ENCODE peak calls at places on chromosomes 1 and 21, in six cellular contexts. A is psoas muscle, G is gastrocnemius medialis, F is left lung, J is sigmoid colon, T is tibial nerve. S is an unnamed sample. For H3K4me1, the result is how much of the 10 kb centered on the place peaks cover.

GRCh38 chr1:83849191-83850061 is 149.5 kb downstream of the TTLL7 start:
- DNase-seq in J (no peak), G (no peak), A (no peak), T (no peak), F (no peak), S (no peak)

GRCh38 chr21:36008505-36008904 is 51.8 kb downstream of the SETD4 start:
- DNase-seq in J (peak), A (no peak), G (no peak), T (no peak), F (no peak), S (no peak)

GRCh38 chr1:56469640-56470371 is 109.6 kb downstream of the PLPP3 start:
- DNase-seq in G (no peak), T (no peak), J (no peak), A (no peak), F (no peak), S (no peak)

GRCh38 chr1:5485968-5486665 is 506.1 kb downstream of the NPHP4 start:
- DNase-seq in G (no peak), J (no peak), T (no peak), A (no peak), F (no peak), S (no peak)

GRCh38 chr1:212608956-212609700 is 567 bp downstream of the ATF3 start:
- DNase-seq in A (peak), T (peak), J (peak), G (peak), F (peak), S (no peak)

GRCh38 chr1:175742790-175743459 is 470 bp downstream of the TNR start:
- DNase-seq in J (no peak), A (no peak), F (no peak), G (no peak), T (no peak), S (no peak)

GRCh38 chr1:46585312-46585711 is 18.8 kb downstream of the MKNK1 start:
- DNase-seq in F (no peak), T (no peak), J (no peak), A (no peak), G (no peak), S (no peak)

GRCh38 chr1:225458222-225458631 is 30.4 kb upstream of the LBR start:
- DNase-seq in G (no peak), F (no peak), J (peak), T (no peak), A (no peak), S (no peak)

GRCh38 chr1:7093297-7093696 is 308.0 kb downstream of the CAMTA1 start:
- DNase-seq in T (no peak), A (no peak), J (no peak), G (no peak), F (no peak), S (no peak)

GRCh38 chr1:29171089-29171488 is 10.6 kb downstream of the SRSF4 start:
- DNase-seq in J (no peak), F (no peak), G (no peak), T (no peak), A (no peak), S (no peak)
- H3K4me1 ChIP-seq in J (under half), F (half or more), G (half or more), T (half or more), A (under half), S (under half)

GRCh38 chr1:66764994-66765578 is 12.8 kb downstream of the DYNLT5 start:
- DNase-seq in J (no peak), G (no peak), A (no peak), F (no peak), T (peak), S (no peak)
- TF ChIP-seq CTCF in J (peak), G (peak), A (peak), F (peak), T (peak), S (peak)

GRCh38 chr1:170698711-170699275 is 34.9 kb downstream of the PRRX1 start:
- DNase-seq in T (no peak), J (no peak), A (no peak), F (no peak), G (no peak), S (no peak)

GRCh38 chr1:170697338-170697715 is 33.4 kb downstream of the PRRX1 start:
- DNase-seq in J (no peak), A (no peak), G (no peak), T (no peak), F (no peak), S (no peak)

GRCh38 chr1:170695955-170696590 is 32.1 kb downstream of the PRRX1 start:
- DNase-seq in F (no peak), T (no peak), A (no peak), J (no peak), G (no peak), S (no peak)

GRCh38 chr1:170698301-170698700 is 34.4 kb downstream of the PRRX1 start:
- DNase-seq in A (no peak), J (no peak), F (no peak), G (no peak), T (no peak), S (no peak)

DNA sequence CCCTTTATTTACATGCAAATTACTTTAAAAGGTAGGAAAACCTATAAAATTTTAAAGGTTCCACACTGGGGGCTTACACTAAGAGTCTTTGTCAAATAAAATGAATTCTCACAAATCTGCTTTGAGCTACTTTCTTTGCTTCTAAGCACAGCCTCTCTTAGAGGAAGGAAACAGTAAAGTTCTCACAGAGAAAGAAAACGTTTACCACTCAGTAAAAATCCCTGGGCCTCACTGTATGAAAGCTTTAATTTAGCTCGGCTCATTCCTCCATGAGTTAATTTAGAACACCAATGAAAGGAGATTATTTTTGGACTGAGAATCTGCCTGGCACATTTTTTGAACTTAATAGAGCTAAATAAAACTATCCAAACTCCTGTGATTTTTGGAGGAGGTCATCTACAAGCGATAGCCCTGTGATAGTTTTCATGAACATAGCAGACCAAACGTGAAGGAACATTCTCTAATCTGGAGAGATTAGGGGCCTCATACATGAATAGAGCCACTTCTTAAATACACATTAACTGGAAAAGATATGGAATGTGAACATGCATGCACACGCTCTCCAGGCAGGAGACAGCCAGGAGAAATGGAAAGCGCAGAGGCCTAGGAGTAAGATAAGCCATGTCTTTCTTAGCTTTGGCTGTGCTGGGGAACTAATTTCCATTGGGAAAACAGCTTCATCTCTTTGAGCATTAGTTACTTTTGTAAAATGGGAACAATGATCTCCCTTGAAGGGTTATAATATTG is 32.8 kb downstream of the PRRX1 start:
- DNase-seq in J (no peak), F (no peak), T (no peak), G (no peak), A (no peak), S (no peak)
- H3K27ac ChIP-seq in J (no peak), F (no peak), T (no peak), G (peak), A (peak), S (peak)

GRCh38 chr21:34615487-34615814 is 538 bp upstream of the RCAN1 start:
- DNase-seq in G (no peak), J (no peak), F (no peak), A (no peak), T (no peak), S (no peak)
- H3K4me1 ChIP-seq in G (under half), J (under half), F (under half), A (under half), T (under half), S (under half)

GRCh38 chr1:192808588-192809285 is at the start of gene RGS2:
- DNase-seq in F (peak), J (peak), A (peak), G (peak), T (peak), S (peak)

GRCh38 chr1:192805832-192806323 is 3.0 kb upstream of the RGS2 start:
- DNase-seq in T (peak), J (no peak), F (no peak), A (no peak), G (no peak), S (no peak)

GRCh38 chr1:192809286-192810252 is 730 bp downstream of the RGS2 start:
- DNase-seq in T (peak), F (peak), A (peak), J (peak), G (no peak), S (peak)

GRCh38 chr1:192807968-192808587 is 761 bp upstream of the RGS2 start:
- DNase-seq in J (no peak), T (no peak), G (no peak), A (no peak), F (no peak), S (peak)

DNA sequence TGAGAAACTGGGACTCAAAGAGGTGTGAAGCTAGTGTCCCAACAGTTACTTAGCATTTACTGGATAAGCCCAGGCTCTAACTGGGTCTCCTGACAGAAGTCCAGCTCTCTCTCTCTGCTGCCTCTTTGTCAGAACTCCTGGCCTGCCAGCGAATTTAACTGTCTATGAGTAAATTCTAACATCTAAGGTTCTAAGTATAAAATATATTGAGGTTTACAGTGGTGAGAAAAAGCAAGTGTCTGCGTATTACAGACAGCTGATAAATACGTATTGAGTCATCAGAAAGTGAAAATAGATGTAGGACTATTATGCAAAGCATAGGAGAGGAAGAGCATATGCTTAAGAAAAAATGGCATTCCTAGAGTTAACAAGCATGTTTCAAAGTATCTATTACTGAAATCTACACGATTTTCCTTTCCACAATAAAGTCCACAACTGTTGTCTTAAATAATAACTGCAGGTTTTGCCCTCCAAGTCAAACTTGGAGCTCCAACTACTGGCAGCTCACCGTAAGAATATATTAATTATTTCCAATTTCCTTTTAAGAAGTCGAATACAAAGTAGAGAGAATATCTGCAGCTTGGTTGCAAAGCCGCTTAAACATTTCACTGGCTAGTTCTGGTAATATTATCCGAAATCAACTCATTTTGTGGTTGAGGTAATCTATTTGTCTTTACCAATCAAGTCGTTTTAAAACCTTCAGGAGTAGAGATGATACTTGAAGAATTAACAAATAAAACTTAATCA is 1.4 kb upstream of the RGS2 start:
- DNase-seq in J (no peak), A (no peak), G (no peak), T (no peak), F (no peak), S (no peak)
- TF ChIP-seq CTCF in J (peak), A (no peak), G (no peak), T (peak), F (no peak), S (peak)

GRCh38 chr1:222843434-222844107 is 28.7 kb downstream of the DISP1 start:
- DNase-seq in F (no peak), G (no peak), J (no peak), A (no peak), T (no peak), S (no peak)

GRCh38 chr1:222845763-222846162 is 30.9 kb downstream of the DISP1 start:
- DNase-seq in G (no peak), A (no peak), J (no peak), T (no peak), F (no peak), S (no peak)

GRCh38 chr1:222844108-222844779 is 29.4 kb downstream of the DISP1 start:
- DNase-seq in J (no peak), G (no peak), F (no peak), T (no peak), A (no peak), S (no peak)
- H3K27ac ChIP-seq in J (no peak), G (no peak), F (no peak), T (no peak), A (no peak), S (no peak)

GRCh38 chr1:230108580-230108979 is 41.5 kb downstream of the GALNT2 start:
- DNase-seq in A (no peak), T (no peak), J (peak), F (no peak), G (no peak), S (no peak)
- H3K4me1 ChIP-seq in A (half or more), T (half or more), J (half or more), F (half or more), G (under half), S (under half)

DNA sequence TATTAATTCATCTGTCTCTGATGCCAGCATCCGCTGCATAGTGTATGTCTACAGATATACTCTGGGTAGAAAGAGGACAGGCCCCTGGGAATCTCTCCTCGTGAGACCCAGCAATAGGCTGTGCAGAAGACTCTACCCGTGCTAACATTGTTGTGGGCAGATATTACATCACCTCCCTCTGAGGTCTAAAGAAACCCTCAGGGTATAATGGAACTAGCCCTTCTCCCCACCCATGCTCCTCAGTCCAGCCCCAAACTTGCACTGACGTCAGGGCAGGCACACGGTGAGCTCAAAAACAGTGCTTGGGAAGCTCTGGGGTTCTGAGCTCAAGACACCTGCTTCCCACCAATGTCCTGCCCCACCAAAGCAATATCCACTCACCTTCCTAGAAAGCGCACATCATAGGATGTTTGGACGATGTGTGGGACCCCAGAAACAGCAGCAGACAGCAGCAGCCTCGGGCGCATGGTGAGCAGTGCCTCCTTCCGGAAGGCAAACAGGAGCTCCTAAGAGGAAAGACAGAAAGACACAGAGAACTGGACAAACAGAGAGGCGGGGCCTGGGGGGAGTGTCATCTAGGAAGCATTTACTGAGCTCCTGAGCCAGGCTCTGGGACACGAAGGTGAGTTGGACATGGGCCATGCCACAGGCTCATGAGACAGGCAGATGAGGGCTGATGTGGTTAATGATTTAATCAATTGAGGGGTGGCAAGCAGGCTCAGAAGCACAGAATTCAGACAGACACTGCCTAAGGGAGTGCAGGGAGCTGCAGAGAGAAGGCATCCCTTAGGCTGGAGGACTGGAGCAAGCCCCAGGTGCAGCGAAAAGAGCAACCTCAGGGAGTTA is 4.8 kb downstream of the OVGP1 start:
- DNase-seq in T (no peak), A (no peak), G (no peak), F (peak), J (no peak), S (no peak)
- TF ChIP-seq CTCF in T (no peak), A (no peak), G (no peak), F (no peak), J (no peak), S (no peak)

GRCh38 chr1:26744075-26744958 is 43.4 kb upstream of the PIGV start:
- DNase-seq in G (peak), A (peak), T (peak), J (peak), F (peak), S (peak)
- H3K27ac ChIP-seq in G (peak), A (peak), T (peak), J (peak), F (peak), S (peak)

GRCh38 chr1:100361249-100362089 is 9.2 kb downstream of the CDC14A start:
- DNase-seq in F (no peak), A (no peak), G (no peak), J (no peak), T (no peak), S (no peak)

GRCh38 chr1:100358210-100358609 is 5.9 kb downstream of the CDC14A start:
- DNase-seq in T (no peak), J (no peak), A (no peak), F (no peak), G (no peak), S (no peak)

GRCh38 chr1:100359139-100359538 is 6.8 kb downstream of the CDC14A start:
- DNase-seq in J (no peak), F (no peak), G (no peak), A (no peak), T (no peak), S (no peak)

GRCh38 chr1:100362821-100363466 is 10.6 kb downstream of the CDC14A start:
- DNase-seq in F (no peak), G (no peak), T (no peak), J (no peak), A (no peak), S (no peak)

GRCh38 chr1:100360790-100361232 is 8.5 kb downstream of the CDC14A start:
- DNase-seq in T (peak), G (no peak), F (no peak), J (peak), A (no peak), S (no peak)
- H3K4me1 ChIP-seq in T (half or more), G (under half), F (under half), J (under half), A (under half), S (under half)

S was measured in right atrium auricular region.